ENCODE peak calls at places on chromosomes 5 and 9, in four cellular contexts. One of them, this sample, is unnamed.

GRCh38 chr5:82159014-82159413 is 119.1 kb downstream of the RPS23 start:
- DNase-seq in germinal center: no peak
- DNase-seq in activated CD4-positive, alpha-beta T cell treated with anti-CD3 and anti-CD28 coated beads for 48 hours: no peak
- DNase-seq in H7: no peak
- DNase-seq in this sample: no peak

GRCh38 chr5:13508559-13508958 is 435.9 kb downstream of the DNAH5 start:
- DNase-seq in H7: no peak
- DNase-seq in germinal center: no peak
- DNase-seq in activated CD4-positive, alpha-beta T cell treated with anti-CD3 and anti-CD28 coated beads for 48 hours: no peak
- DNase-seq in this sample: no peak

GRCh38 chr9:107760469-107761242 is 271.1 kb upstream of the KLF4 start:
- DNase-seq in H7: no peak
- DNase-seq in activated CD4-positive, alpha-beta T cell treated with anti-CD3 and anti-CD28 coated beads for 48 hours: no peak
- DNase-seq in germinal center: no peak
- DNase-seq in this sample: no peak

GRCh38 chr5:138083702-138084101 is at the start of gene WNT8A:
- DNase-seq in H7: peak
- DNase-seq in activated CD4-positive, alpha-beta T cell treated with anti-CD3 and anti-CD28 coated beads for 48 hours: no peak
- DNase-seq in germinal center: no peak
- DNase-seq in this sample: no peak

GRCh38 chr5:149172261-149172660 is 31.0 kb downstream of the ABLIM3 start:
- DNase-seq in germinal center: no peak
- DNase-seq in activated CD4-positive, alpha-beta T cell treated with anti-CD3 and anti-CD28 coated beads for 48 hours: peak
- DNase-seq in H7: no peak
- DNase-seq in this sample: no peak

GRCh38 chr5:123156577-123157296 is 67.7 kb downstream of the PRDM6 start:
- DNase-seq in H7: no peak
- DNase-seq in germinal center: no peak
- DNase-seq in activated CD4-positive, alpha-beta T cell treated with anti-CD3 and anti-CD28 coated beads for 48 hours: no peak
- DNase-seq in this sample: no peak

GRCh38 chr9:125752070-125752628 is 5.0 kb downstream of the PBX3 start:
- DNase-seq in activated CD4-positive, alpha-beta T cell treated with anti-CD3 and anti-CD28 coated beads for 48 hours: no peak
- DNase-seq in germinal center: no peak
- DNase-seq in H7: no peak
- DNase-seq in this sample: no peak

GRCh38 chr5:178192244-178192643 is 5.1 kb upstream of the GMCL2 start:
- DNase-seq in activated CD4-positive, alpha-beta T cell treated with anti-CD3 and anti-CD28 coated beads for 48 hours: no peak
- DNase-seq in germinal center: no peak
- DNase-seq in H7: no peak
- DNase-seq in this sample: no peak

GRCh38 chr9:136944094-136944518 is 432 bp downstream of the FBXW5 start:
- DNase-seq in activated CD4-positive, alpha-beta T cell treated with anti-CD3 and anti-CD28 coated beads for 48 hours: no peak
- DNase-seq in germinal center: peak
- DNase-seq in H7: no peak
- DNase-seq in this sample: no peak

GRCh38 chr5:84255318-84255717 is 129.4 kb downstream of the EDIL3 start:
- DNase-seq in H7: no peak
- DNase-seq in germinal center: no peak
- DNase-seq in activated CD4-positive, alpha-beta T cell treated with anti-CD3 and anti-CD28 coated beads for 48 hours: no peak
- DNase-seq in this sample: no peak

GRCh38 chr5:176388003-176388340 is 426 bp downstream of the NOP16 start:
- DNase-seq in H7: peak
- DNase-seq in activated CD4-positive, alpha-beta T cell treated with anti-CD3 and anti-CD28 coated beads for 48 hours: peak
- DNase-seq in germinal center: no peak
- DNase-seq in this sample: no peak

GRCh38 chr9:34134521-34134920 is 8.0 kb upstream of the DCAF12 start:
- DNase-seq in H7: no peak
- DNase-seq in germinal center: no peak
- DNase-seq in activated CD4-positive, alpha-beta T cell treated with anti-CD3 and anti-CD28 coated beads for 48 hours: no peak
- DNase-seq in this sample: no peak

GRCh38 chr9:115930472-115930871 is 223.1 kb upstream of the PAPPA start:
- DNase-seq in germinal center: no peak
- DNase-seq in H7: no peak
- DNase-seq in activated CD4-positive, alpha-beta T cell treated with anti-CD3 and anti-CD28 coated beads for 48 hours: no peak
- DNase-seq in this sample: no peak

GRCh38 chr9:120071760-120072159 is 508.2 kb downstream of the CDK5RAP2 start:
- DNase-seq in germinal center: no peak
- DNase-seq in H7: peak
- DNase-seq in activated CD4-positive, alpha-beta T cell treated with anti-CD3 and anti-CD28 coated beads for 48 hours: no peak
- DNase-seq in this sample: no peak

GRCh38 chr5:6469836-6470235 is 21.2 kb downstream of the UBE2QL1 start:
- DNase-seq in H7: no peak
- DNase-seq in germinal center: no peak
- DNase-seq in activated CD4-positive, alpha-beta T cell treated with anti-CD3 and anti-CD28 coated beads for 48 hours: no peak
- DNase-seq in this sample: no peak

GRCh38 chr5:81209869-81210268 is 23.3 kb upstream of the CKMT2 start:
- DNase-seq in activated CD4-positive, alpha-beta T cell treated with anti-CD3 and anti-CD28 coated beads for 48 hours: peak
- DNase-seq in germinal center: no peak
- DNase-seq in H7: no peak
- DNase-seq in this sample: no peak

GRCh38 chr5:132760601-132761317 is 13.5 kb downstream of the CCNI2 start:
- DNase-seq in germinal center: no peak
- DNase-seq in H7: peak
- DNase-seq in activated CD4-positive, alpha-beta T cell treated with anti-CD3 and anti-CD28 coated beads for 48 hours: no peak
- DNase-seq in this sample: no peak

GRCh38 chr5:75964008-75964407 is 119.2 kb upstream of the SV2C start:
- DNase-seq in germinal center: peak
- DNase-seq in H7: no peak
- DNase-seq in activated CD4-positive, alpha-beta T cell treated with anti-CD3 and anti-CD28 coated beads for 48 hours: no peak
- DNase-seq in this sample: no peak

GRCh38 chr5:53779541-53779981 is 219.1 kb downstream of the NDUFS4 start:
- DNase-seq in germinal center: no peak
- DNase-seq in H7: no peak
- DNase-seq in activated CD4-positive, alpha-beta T cell treated with anti-CD3 and anti-CD28 coated beads for 48 hours: no peak
- DNase-seq in this sample: no peak

GRCh38 chr5:130386155-130386554 is 481.9 kb downstream of the CHSY3 start:
- DNase-seq in germinal center: no peak
- DNase-seq in activated CD4-positive, alpha-beta T cell treated with anti-CD3 and anti-CD28 coated beads for 48 hours: no peak
- DNase-seq in H7: no peak
- DNase-seq in this sample: no peak

GRCh38 chr9:7879551-7880245 is 80.1 kb upstream of the DMAC1 start:
- DNase-seq in activated CD4-positive, alpha-beta T cell treated with anti-CD3 and anti-CD28 coated beads for 48 hours: peak
- DNase-seq in germinal center: no peak
- DNase-seq in H7: peak
- DNase-seq in this sample: no peak

GRCh38 chr9:83959061-83959460 is 21.0 kb downstream of the HNRNPK start:
- DNase-seq in H7: no peak
- DNase-seq in germinal center: no peak
- DNase-seq in activated CD4-positive, alpha-beta T cell treated with anti-CD3 and anti-CD28 coated beads for 48 hours: no peak
- DNase-seq in this sample: no peak

GRCh38 chr9:12416736-12417135 is 276.4 kb upstream of the TYRP1 start:
- DNase-seq in H7: no peak
- DNase-seq in germinal center: no peak
- DNase-seq in activated CD4-positive, alpha-beta T cell treated with anti-CD3 and anti-CD28 coated beads for 48 hours: no peak
- DNase-seq in this sample: no peak

GRCh38 chr9:84500218-84500617 is 159.7 kb upstream of the SLC28A3 start:
- DNase-seq in germinal center: no peak
- DNase-seq in H7: no peak
- DNase-seq in activated CD4-positive, alpha-beta T cell treated with anti-CD3 and anti-CD28 coated beads for 48 hours: no peak
- DNase-seq in this sample: no peak